ENCODE peak calls at places on chromosomes 11 and 22, in six cellular contexts. T is cardiac muscle cell; Y is fibroblast of lung; C is CD8-positive, alpha-beta T cell; K is OCI-LY7; S is psoas muscle. E is an unnamed sample. For H3K4me1, the result is how much of the 10 kb centered on the place peaks cover.

GRCh38 chr22:38474003-38474607 is 6.2 kb downstream of the KDELR3 start:
- DNase-seq in T (no peak), Y (no peak), C (no peak), K (no peak), S (no peak), E (no peak)

GRCh38 chr22:49543876-49544275 is 283.8 kb downstream of the BRD1 start:
- DNase-seq in T (no peak), Y (no peak), C (no peak), K (no peak), S (no peak), E (peak)

GRCh38 chr11:112610996-112611795 is 350.0 kb upstream of the NCAM1 start:
- DNase-seq in T (peak), Y (no peak), C (no peak), K (no peak), S (no peak), E (no peak)

GRCh38 chr11:128678017-128678416 is 15.9 kb upstream of the FLI1 start:
- DNase-seq in T (no peak), Y (no peak), C (no peak), K (no peak), S (no peak), E (no peak)

GRCh38 chr11:71339178-71339881 is 87.0 kb upstream of the SHANK2 start:
- DNase-seq in T (peak), Y (no peak), C (no peak), K (no peak), S (no peak), E (peak)

GRCh38 chr22:33896801-33897620 is 23.3 kb downstream of the LARGE1 start:
- DNase-seq in T (peak), Y (peak), C (no peak), K (peak), S (no peak), E (no peak)

GRCh38 chr22:38921801-38922200 is 35.6 kb upstream of the APOBEC3A start:
- DNase-seq in T (no peak), Y (no peak), C (no peak), K (no peak), S (no peak), E (no peak)

GRCh38 chr11:100778386-100778785 is 91.3 kb downstream of the ARHGAP42 start:
- DNase-seq in T (no peak), Y (no peak), C (no peak), K (no peak), S (no peak), E (no peak)

GRCh38 chr22:49079027-49079725 is 748.5 kb downstream of the BRD1 start:
- DNase-seq in T (no peak), Y (no peak), C (no peak), K (no peak), S (no peak), E (no peak)

GRCh38 chr11:44083433-44083832 is 12.0 kb upstream of the EXT2 start:
- DNase-seq in T (no peak), Y (no peak), C (no peak), K (no peak), S (no peak), E (no peak)

GRCh38 chr11:693887-694562 is 997 bp downstream of the DEAF1 start:
- DNase-seq in T (no peak), Y (no peak), C (no peak), K (no peak), S (no peak), E (no peak)

GRCh38 chr22:31748490-31748889 is 1.4 kb downstream of the PRR14L start:
- DNase-seq in T (no peak), Y (peak), C (no peak), K (no peak), S (no peak), E (no peak)
- H3K27ac ChIP-seq in T (peak), Y (no peak), C (no peak), K (peak), S (no peak), E (no peak)

GRCh38 chr22:30606455-30607299 is at the start of gene TCN2:
- DNase-seq in T (peak), Y (peak), C (peak), K (no peak), S (peak), E (peak)
- TF ChIP-seq CTCF in T (peak), Y (no peak), C (no peak), K (no peak), S (no peak), E (no peak)

DNA sequence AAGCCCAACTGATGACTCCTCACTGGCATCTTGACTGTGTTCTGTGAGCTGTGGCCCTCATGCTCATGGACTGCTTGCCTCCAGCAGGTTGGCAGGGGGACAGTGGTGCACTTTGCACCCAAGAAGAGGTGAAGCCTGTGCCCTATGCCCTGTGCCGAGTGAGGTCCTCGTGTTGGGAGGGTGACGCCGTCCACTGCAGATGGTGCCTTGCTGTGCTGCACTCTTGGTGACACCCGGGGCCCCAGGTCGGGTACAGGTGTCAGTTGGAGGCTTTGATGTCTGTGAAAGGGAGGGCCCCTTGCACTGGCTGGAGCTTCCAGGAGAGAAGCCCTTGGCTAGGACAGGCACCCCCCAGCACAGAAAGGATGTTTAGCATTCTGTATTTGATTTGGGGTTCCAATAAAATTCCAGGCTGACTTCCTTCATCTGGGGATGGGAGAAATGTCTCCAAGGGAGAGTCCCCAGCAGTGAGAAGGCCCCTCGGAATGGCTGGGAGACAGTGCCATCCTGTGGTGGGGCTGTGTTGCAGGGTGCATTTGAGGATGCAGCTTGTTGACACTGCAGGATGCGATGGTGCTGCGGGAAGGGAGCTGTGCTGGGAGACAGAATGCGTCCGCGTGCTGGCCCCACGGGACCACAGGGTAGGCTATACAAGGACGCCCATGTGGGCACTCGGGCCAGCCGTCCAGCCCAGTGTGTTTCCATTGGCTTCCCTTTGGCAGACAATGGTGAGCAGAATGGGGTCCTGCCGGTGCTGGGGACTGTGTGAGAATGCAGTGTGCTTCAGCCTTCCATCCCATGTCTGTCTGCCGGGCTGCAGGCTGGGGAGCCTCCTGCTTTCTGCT is 2.5 kb upstream of the ZDHHC8 start:
- DNase-seq in T (peak), Y (no peak), C (peak), K (peak), S (no peak), E (no peak)
- H3K4me1 ChIP-seq in T (under half), Y (under half), C (under half), K (under half), S (under half), E (under half)

GRCh38 chr11:68137833-68138232 is 16.6 kb upstream of the CHKA start:
- DNase-seq in T (no peak), Y (no peak), C (no peak), K (no peak), S (no peak), E (no peak)
- H3K27ac ChIP-seq in T (no peak), Y (no peak), C (no peak), K (no peak), S (no peak), E (no peak)

GRCh38 chr22:43821606-43822425 is 9.7 kb upstream of the EFCAB6 start:
- DNase-seq in T (no peak), Y (no peak), C (no peak), K (no peak), S (no peak), E (no peak)

GRCh38 chr22:43817402-43817801 is 5.3 kb upstream of the EFCAB6 start:
- DNase-seq in T (no peak), Y (no peak), C (no peak), K (no peak), S (no peak), E (peak)

GRCh38 chr22:43818981-43819690 is 7.0 kb upstream of the EFCAB6 start:
- DNase-seq in T (no peak), Y (no peak), C (no peak), K (no peak), S (no peak), E (no peak)

GRCh38 chr22:43820671-43821305 is 8.7 kb upstream of the EFCAB6 start:
- DNase-seq in T (no peak), Y (no peak), C (no peak), K (no peak), S (no peak), E (peak)

DNA sequence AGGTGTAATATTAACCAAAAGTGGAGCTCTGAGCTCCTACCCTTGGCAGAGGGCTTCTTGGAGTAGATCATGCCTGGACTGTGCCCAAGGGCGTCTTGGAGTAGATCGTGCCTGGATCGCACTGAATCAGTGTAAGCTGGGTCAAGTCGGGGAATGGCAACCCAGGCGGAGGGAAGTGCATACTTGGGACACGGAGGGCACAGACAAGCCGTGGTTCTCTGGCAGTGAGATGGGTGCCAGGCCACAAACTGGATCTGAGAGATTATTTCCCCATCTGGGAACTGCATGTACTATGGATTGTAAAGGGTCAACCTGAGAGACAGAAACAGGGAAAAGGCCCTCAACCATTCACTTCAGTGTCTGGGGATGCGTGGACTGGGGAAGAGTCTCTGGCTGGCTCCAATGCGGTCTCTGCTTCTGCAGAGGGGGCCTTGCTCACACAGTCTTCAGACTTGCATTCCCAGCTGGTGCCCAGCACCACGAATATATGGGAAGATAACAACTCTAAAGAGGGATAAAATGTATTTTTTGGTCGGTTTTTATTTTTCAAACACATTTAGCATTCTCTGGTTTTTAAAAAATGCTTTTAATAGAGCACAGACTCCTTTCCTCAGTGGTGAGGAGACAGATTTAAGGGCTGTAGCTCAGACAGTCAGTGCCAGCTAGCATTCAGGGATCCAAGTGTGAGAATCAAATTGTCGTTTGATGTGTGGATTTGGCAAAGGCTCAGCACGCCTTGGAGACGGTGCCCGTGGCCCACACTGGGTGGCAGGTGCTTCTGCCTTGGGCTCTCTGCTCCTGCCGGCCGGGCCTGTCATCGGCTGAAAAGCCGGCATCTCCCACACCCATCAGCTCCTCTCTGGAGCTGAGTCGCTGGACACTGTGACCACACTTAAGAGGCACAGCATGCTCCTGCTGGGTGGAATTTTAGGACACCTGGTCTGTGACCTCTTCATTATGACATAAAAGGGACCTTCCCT is 7.9 kb upstream of the EFCAB6 start:
- DNase-seq in T (no peak), Y (no peak), C (no peak), K (no peak), S (no peak), E (peak)
- TF ChIP-seq CTCF in T (no peak), Y (no peak), C (no peak), K (no peak), S (no peak), E (no peak)

GRCh38 chr11:13009476-13009920 is 382 bp downstream of the RASSF10 start:
- DNase-seq in T (no peak), Y (peak), C (no peak), K (no peak), S (no peak), E (no peak)
- H3K4me1 ChIP-seq in T (under half), Y (under half), C (under half), K (under half), S (under half), E (under half)

GRCh38 chr11:34809191-34810106 is 106.7 kb downstream of the APIP start:
- DNase-seq in T (peak), Y (peak), C (no peak), K (no peak), S (no peak), E (no peak)
- H3K27ac ChIP-seq in T (no peak), Y (no peak), C (no peak), K (no peak), S (no peak), E (no peak)

DNA sequence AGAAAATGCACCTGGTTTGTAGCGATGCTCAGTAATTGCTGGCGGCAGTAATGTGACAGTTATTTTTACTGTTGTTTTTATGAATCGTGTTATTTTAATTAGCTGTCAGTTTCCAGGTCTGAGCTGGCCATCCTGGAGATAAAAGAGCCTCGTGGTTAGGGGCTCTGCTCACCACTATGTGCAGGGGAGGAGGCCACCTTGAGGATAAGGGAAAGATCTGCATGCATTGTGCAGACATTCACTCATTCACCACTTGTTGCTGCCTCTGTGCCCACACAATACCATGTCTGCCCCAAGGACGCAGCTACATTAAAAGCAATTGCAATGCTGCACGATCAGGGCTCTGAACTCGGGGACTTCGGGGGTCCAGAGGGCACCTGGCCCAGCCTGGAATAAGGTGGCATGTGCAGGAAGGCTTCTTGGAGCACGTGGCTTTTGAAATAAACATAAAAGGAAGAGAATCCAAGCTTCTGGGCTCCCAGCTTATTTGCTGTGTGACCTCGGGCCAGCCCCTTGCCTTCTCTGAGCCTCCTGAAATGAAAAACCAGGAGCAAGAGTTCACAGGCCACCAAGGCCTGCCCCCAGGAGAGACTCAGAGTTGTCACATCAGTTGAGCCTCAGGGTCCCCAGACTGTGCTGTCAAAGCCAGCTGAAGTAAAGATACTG is 44.7 kb upstream of the SHISAL1 start:
- DNase-seq in T (no peak), Y (no peak), C (no peak), K (no peak), S (no peak), E (no peak)
- TF ChIP-seq CTCF in T (peak), Y (no peak), C (no peak), K (peak), S (no peak), E (no peak)